ENCODE peak calls at places on chromosomes 12 and 14, in ten cellular contexts. M, A, T, L, H, U, D, C, I and V are unnamed samples.

GRCh38 chr14:104237651-104238423 is 99.5 kb downstream of the KIF26A start:
- DNase-seq in L (no peak), U (no peak), A (no peak), M (peak), T (no peak), C (no peak), I (no peak), H (no peak), D (no peak), V (peak)

GRCh38 chr14:55530464-55530863 is 49.5 kb upstream of the KTN1 start:
- DNase-seq in L (no peak), I (no peak), T (no peak), C (no peak), U (no peak), M (no peak), D (no peak), A (no peak), H (no peak), V (no peak)

GRCh38 chr14:99282261-99283050 is 10.5 kb upstream of the BCL11B start:
- DNase-seq in T (no peak), C (no peak), M (peak), I (no peak), L (no peak), A (no peak), U (no peak), H (no peak), D (no peak), V (no peak)

GRCh38 chr12:131132118-131132892 is 178.6 kb downstream of the ADGRD1 start:
- DNase-seq in H (peak), C (peak), A (peak), U (peak), T (peak), I (peak), L (no peak), M (peak), D (no peak), V (peak)

GRCh38 chr12:106288510-106289195 is 13.9 kb upstream of the TCP11L2 start:
- DNase-seq in C (no peak), D (peak), L (peak), T (no peak), H (peak), U (no peak), M (no peak), I (no peak), A (no peak), V (no peak)

GRCh38 chr12:51075390-51075789 is 8.0 kb downstream of the CSRNP2 start:
- DNase-seq in U (no peak), D (no peak), C (no peak), I (no peak), A (no peak), H (no peak), M (no peak), T (no peak), L (no peak), V (no peak)

GRCh38 chr12:7479784-7480183 is 23.8 kb downstream of the CD163 start:
- DNase-seq in D (no peak), L (no peak), M (no peak), A (no peak), U (no peak), H (no peak), C (no peak), T (no peak), I (no peak), V (no peak)

GRCh38 chr12:88650715-88651114 is 70.4 kb upstream of the KITLG start:
- DNase-seq in U (no peak), D (no peak), I (no peak), M (no peak), H (peak), C (no peak), L (no peak), A (no peak), T (no peak), V (no peak)

GRCh38 chr12:119412811-119413794 is 78.6 kb downstream of the CCDC60 start:
- DNase-seq in I (peak), A (peak), U (peak), D (peak), H (peak), T (peak), L (peak), M (no peak), C (peak), V (peak)

GRCh38 chr14:68649461-68650189 is 143.2 kb downstream of the ZFP36L1 start:
- DNase-seq in U (no peak), L (no peak), H (peak), D (no peak), A (no peak), M (no peak), I (no peak), T (no peak), C (no peak), V (no peak)

GRCh38 chr14:102362084-102362483 is 606 bp downstream of the CINP start:
- DNase-seq in M (no peak), A (no peak), U (no peak), L (no peak), I (no peak), T (no peak), H (peak), D (peak), C (no peak), V (no peak)

GRCh38 chr12:123013185-123014095 is 33.0 kb downstream of the ARL6IP4 start:
- DNase-seq in M (no peak), L (no peak), C (no peak), A (no peak), D (no peak), U (no peak), T (no peak), H (no peak), I (no peak), V (no peak)

GRCh38 chr12:123011701-123012100 is 31.2 kb downstream of the ARL6IP4 start:
- DNase-seq in A (no peak), T (no peak), U (no peak), C (no peak), L (no peak), D (no peak), M (no peak), H (no peak), I (no peak), V (no peak)

GRCh38 chr12:123006977-123007376 is 26.5 kb downstream of the ARL6IP4 start:
- DNase-seq in H (peak), L (no peak), I (no peak), D (no peak), M (peak), U (no peak), T (no peak), A (no peak), C (no peak), V (no peak)

GRCh38 chr12:123010681-123011080 is 30.2 kb downstream of the ARL6IP4 start:
- DNase-seq in A (no peak), U (no peak), I (no peak), T (no peak), C (no peak), L (no peak), H (no peak), M (no peak), D (no peak), V (no peak)

GRCh38 chr12:123010110-123010509 is 29.6 kb downstream of the ARL6IP4 start:
- DNase-seq in H (no peak), A (no peak), D (no peak), T (no peak), L (no peak), M (no peak), C (no peak), I (no peak), U (no peak), V (no peak)
- H3K4me3 ChIP-seq in H (no peak), A (no peak), D (no peak), T (no peak), L (no peak), M (no peak), C (no peak), I (no peak), U (no peak), V (no peak)

GRCh38 chr14:50340045-50340444 is 27.9 kb downstream of the DMAC2L start:
- DNase-seq in H (no peak), C (no peak), I (no peak), M (no peak), D (no peak), A (no peak), T (no peak), U (no peak), L (no peak), V (no peak)

GRCh38 chr14:50340945-50341344 is 28.8 kb downstream of the DMAC2L start:
- DNase-seq in I (no peak), U (no peak), C (peak), M (no peak), H (no peak), D (no peak), L (no peak), A (no peak), T (peak), V (no peak)

GRCh38 chr14:50343424-50343823 is 31.3 kb downstream of the DMAC2L start:
- DNase-seq in M (no peak), T (no peak), H (no peak), A (no peak), U (no peak), I (no peak), C (no peak), D (no peak), L (no peak), V (peak)

GRCh38 chr14:50344116-50344775 is 32.1 kb downstream of the DMAC2L start:
- DNase-seq in U (no peak), T (no peak), H (peak), I (no peak), D (no peak), A (no peak), M (no peak), L (no peak), C (no peak), V (no peak)

GRCh38 chr14:50342211-50343080 is 30.3 kb downstream of the DMAC2L start:
- DNase-seq in C (peak), H (peak), D (no peak), A (peak), T (peak), L (peak), U (peak), I (peak), M (no peak), V (peak)
- H3K27ac ChIP-seq in C (peak), H (peak), D (no peak), A (peak), T (no peak), L (no peak), U (peak), I (peak), M (peak), V (peak)

GRCh38 chr14:22266141-22266442 is 322.9 kb downstream of the DAD1 start:
- DNase-seq in A (no peak), U (no peak), L (no peak), H (peak), M (no peak), T (no peak), I (no peak), D (peak), C (no peak), V (no peak)
- TF ChIP-seq CTCF in A (no peak), U (no peak), L (no peak), H (no peak), M (no peak), T (no peak), I (no peak), D (no peak), C (no peak), V (no peak)

GRCh38 chr12:105214141-105214540 is 21.8 kb downstream of the APPL2 start:
- DNase-seq in C (no peak), H (peak), L (no peak), T (no peak), U (no peak), A (no peak), M (no peak), D (peak), I (no peak), V (no peak)
- H3K4me3 ChIP-seq in C (no peak), H (no peak), L (no peak), T (no peak), U (no peak), A (no peak), M (no peak), D (no peak), I (no peak), V (no peak)